ENCODE peak calls at places on chromosomes 13 and 19, in six cellular contexts. T is stimulated activated naive CD8-positive, alpha-beta T cell treated with anti-CD3 and anti-CD28 coated beads, Interleukin-15, amount 100 ng/mL, for 72 hours; A is EH; C is lung microvascular endothelial cell; K is T-helper 2 cell; J is left lung. H is an unnamed sample.

GRCh38 chr13:49643003-49643651 is 14.8 kb downstream of the ARL11 start:
- DNase-seq in K (no peak), J (no peak), T (no peak), C (no peak), A (no peak), H (no peak)

GRCh38 chr19:947090-947706 is 21.4 kb downstream of the ARID3A start:
- DNase-seq in T (no peak), K (no peak), A (no peak), C (no peak), J (no peak), H (no peak)

GRCh38 chr13:95067303-95067702 is 233.9 kb downstream of the ABCC4 start:
- DNase-seq in K (no peak), T (no peak), J (no peak), A (peak), C (no peak), H (no peak)

GRCh38 chr13:98945863-98946605 is 31.8 kb downstream of the DOCK9 start:
- DNase-seq in K (no peak), J (no peak), T (no peak), A (no peak), C (no peak), H (no peak)

GRCh38 chr13:94028234-94029145 is 451.0 kb downstream of the DCT start:
- DNase-seq in T (no peak), K (no peak), A (no peak), J (no peak), C (no peak), H (peak)

GRCh38 chr13:76696370-76696769 is 189.8 kb downstream of the KCTD12 start:
- DNase-seq in J (no peak), T (no peak), A (peak), C (no peak), K (no peak), H (peak)

GRCh38 chr19:41997851-41998229 is 3.8 kb upstream of the ATP1A3 start:
- DNase-seq in J (peak), K (no peak), T (no peak), C (no peak), A (no peak), H (no peak)

GRCh38 chr19:58395220-58395978 is at the start of gene RNF225:
- DNase-seq in K (no peak), J (peak), T (no peak), C (no peak), A (no peak), H (no peak)

GRCh38 chr13:31887311-31887710 is 144.3 kb upstream of the FRY start:
- DNase-seq in K (no peak), T (no peak), J (no peak), C (no peak), A (peak), H (peak)

GRCh38 chr19:45558399-45558878 is 26.2 kb downstream of the OPA3 start:
- DNase-seq in T (peak), K (peak), A (peak), C (peak), J (peak), H (peak)

GRCh38 chr19:45523642-45524256 is 16.5 kb downstream of the VASP start:
- DNase-seq in A (peak), J (peak), K (peak), C (peak), T (peak), H (peak)

GRCh38 chr19:56147307-56147706 is 6.2 kb downstream of the ZNF444 start:
- DNase-seq in C (no peak), A (no peak), K (no peak), J (no peak), T (no peak), H (no peak)

GRCh38 chr19:4279530-4280422 is 710 bp downstream of the SHD start:
- DNase-seq in K (no peak), J (no peak), T (no peak), C (no peak), A (no peak), H (peak)

GRCh38 chr13:79662882-79663281 is 181.9 kb downstream of the NDFIP2 start:
- DNase-seq in C (peak), K (no peak), T (no peak), A (peak), J (no peak), H (no peak)

GRCh38 chr13:59750860-59751259 is 412.9 kb downstream of the DIAPH3 start:
- DNase-seq in K (no peak), J (no peak), A (peak), C (no peak), T (no peak), H (peak)

GRCh38 chr19:3827306-3827705 is 41.1 kb upstream of the MATK start:
- DNase-seq in J (no peak), A (no peak), T (no peak), C (no peak), K (no peak), H (no peak)

GRCh38 chr19:4060621-4061177 is 6.0 kb downstream of the ZBTB7A start:
- DNase-seq in T (no peak), K (no peak), C (no peak), A (no peak), J (no peak), H (no peak)

GRCh38 chr13:23626730-23627129 is 56.5 kb downstream of the TNFRSF19 start:
- DNase-seq in A (no peak), C (no peak), T (no peak), K (no peak), J (no peak), H (no peak)

GRCh38 chr13:98187862-98188261 is 10.8 kb upstream of the RNF113B start:
- DNase-seq in K (no peak), C (no peak), T (no peak), A (no peak), J (no peak), H (no peak)

GRCh38 chr19:17686592-17687042 is 1.5 kb downstream of the UNC13A start:
- DNase-seq in T (no peak), K (no peak), A (peak), C (peak), J (no peak), H (peak)

GRCh38 chr13:44309771-44310767 is 63.6 kb upstream of the SERP2 start:
- DNase-seq in K (no peak), C (peak), A (no peak), J (no peak), T (no peak), H (no peak)

GRCh38 chr13:24982333-24982999 is 113.5 kb upstream of the PABPC3 start:
- DNase-seq in T (no peak), J (no peak), C (no peak), K (no peak), A (no peak), H (no peak)

GRCh38 chr13:79290595-79291244 is 115.3 kb downstream of the RBM26 start:
- DNase-seq in J (no peak), A (no peak), C (no peak), T (no peak), K (no peak), H (no peak)